ENCODE peak calls at places on chromosomes 11 and 22, in four cellular contexts. T is fibroblast of mammary gland, P is astrocyte of the spinal cord, O is H9. H is an unnamed sample.

GRCh38 chr11:75190652-75191329 is 39.9 kb downstream of the SLCO2B1 start:
- DNase-seq in T (no peak), O (no peak), P (no peak), H (no peak)

GRCh38 chr11:40602866-40603578 is 856.4 kb downstream of the LRRC4C start:
- DNase-seq in O (no peak), P (no peak), T (no peak), H (no peak)

GRCh38 chr11:269146-269890 is 8.9 kb upstream of the NLRP6 start:
- DNase-seq in P (no peak), T (peak; percentile 10), O (peak; percentile 10), H (no peak)

GRCh38 chr11:26522912-26523610 is 49.0 kb downstream of the MUC15 start:
- DNase-seq in P (peak; percentile 35), T (peak; percentile 68), O (peak; percentile 80), H (no peak)

GRCh38 chr11:27470166-27470565 is 2.4 kb downstream of the LGR4 start:
- DNase-seq in O (no peak), P (no peak), T (no peak), H (no peak)

GRCh38 chr11:57653162-57653561 is 3.5 kb upstream of the YPEL4 start:
- DNase-seq in P (no peak), O (no peak), T (no peak), H (no peak)

GRCh38 chr11:8839306-8839956 is 71.6 kb upstream of the AKIP1 start:
- DNase-seq in P (peak; percentile 3), T (no peak), O (no peak), H (no peak)

GRCh38 chr22:49103314-49104052 is 724.2 kb downstream of the BRD1 start:
- DNase-seq in O (no peak), T (no peak), P (no peak), H (no peak)

GRCh38 chr11:71936825-71937224 is 8.0 kb downstream of the RNF121 start:
- DNase-seq in O (no peak), P (peak; percentile 56), T (peak; percentile 49), H (no peak)

GRCh38 chr11:73404048-73404447 is 27.8 kb downstream of the RELT start:
- DNase-seq in P (peak; percentile 29), O (peak; percentile 59), T (peak; percentile 53), H (peak; percentile 72)

GRCh38 chr11:99370557-99371200 is 349.9 kb downstream of the CNTN5 start:
- DNase-seq in P (peak; percentile 83), O (peak; percentile 45), T (peak; percentile 56), H (peak; percentile 41)

GRCh38 chr11:22244986-22245592 is 52.2 kb downstream of the ANO5 start:
- DNase-seq in P (peak; percentile 37), O (peak; percentile 62), T (peak; percentile 45), H (peak; percentile 47)

GRCh38 chr22:24134090-24134846 is 47.0 kb upstream of the SUSD2 start:
- DNase-seq in T (peak; percentile 33), P (peak; percentile 29), O (no peak), H (peak; percentile 62)

GRCh38 chr22:50318356-50318697 is 8.5 kb downstream of the DENND6B start:
- DNase-seq in O (no peak), T (no peak), P (no peak), H (peak; percentile 15)

GRCh38 chr22:42805016-42805997 is 51.8 kb downstream of the ARFGAP3 start:
- DNase-seq in P (peak; percentile 27), T (no peak), O (peak; percentile 34), H (no peak)

GRCh38 chr22:43305806-43306205 is 37.4 kb downstream of the SCUBE1 start:
- DNase-seq in T (no peak), P (no peak), O (no peak), H (no peak)

GRCh38 chr22:29195118-29195963 is 10.4 kb upstream of the EMID1 start:
- DNase-seq in P (no peak), T (no peak), O (no peak), H (no peak)
- TF ChIP-seq CTCF in P (no peak), T (no peak), O (peak; percentile 9), H (no peak)

DNA sequence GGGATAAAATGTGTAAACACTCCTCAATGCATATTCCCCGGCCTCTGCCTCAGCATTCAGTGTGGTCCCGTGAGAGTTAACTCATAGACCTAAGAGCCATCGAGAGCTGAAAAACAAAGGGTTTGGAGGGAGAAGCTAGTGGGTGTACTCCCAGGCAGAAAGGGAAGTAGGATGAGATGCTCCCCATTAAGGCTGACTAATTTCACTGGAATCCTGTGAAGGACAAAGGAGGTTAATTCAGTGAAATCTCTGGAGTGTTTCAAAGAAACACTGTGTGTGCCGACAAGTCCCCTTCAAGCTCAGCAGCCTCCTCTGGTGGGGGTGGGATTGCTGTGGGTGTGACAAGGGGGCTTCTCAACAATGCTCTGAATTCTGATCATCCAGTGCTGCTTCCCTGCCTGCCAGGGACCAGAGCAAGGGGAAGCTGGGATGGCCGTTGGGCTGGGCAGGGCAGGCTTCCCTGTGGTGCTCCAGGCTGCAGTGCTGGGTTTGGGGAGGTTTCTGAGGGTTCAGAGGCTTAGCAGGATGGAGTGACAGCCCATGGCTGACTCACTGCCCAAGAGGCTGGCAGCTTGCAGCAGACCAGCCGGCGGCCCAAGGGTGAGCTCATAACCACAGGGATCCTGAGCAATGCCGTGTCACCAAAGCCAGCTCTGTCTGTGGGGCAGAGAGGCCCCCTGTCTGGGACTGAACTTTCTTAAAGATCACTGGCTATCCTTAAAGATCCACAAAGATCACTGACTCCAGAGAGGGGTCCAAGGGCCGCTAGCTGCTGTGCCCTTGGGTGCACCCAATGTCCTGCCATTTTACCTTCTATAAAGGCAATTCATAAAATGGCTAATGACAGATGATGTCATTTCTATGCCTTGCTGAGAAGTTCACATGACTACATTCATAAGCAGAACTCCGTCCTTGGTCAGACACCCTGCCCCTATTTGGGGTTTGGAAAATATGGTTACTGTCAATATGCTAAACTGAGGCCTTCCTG is 61.3 kb upstream of the BMAL1 start:
- DNase-seq in P (peak; percentile 97), O (peak; percentile 55), T (peak; percentile 98), H (no peak)
- TF ChIP-seq CTCF in P (no peak), O (no peak), T (no peak), H (no peak)

DNA sequence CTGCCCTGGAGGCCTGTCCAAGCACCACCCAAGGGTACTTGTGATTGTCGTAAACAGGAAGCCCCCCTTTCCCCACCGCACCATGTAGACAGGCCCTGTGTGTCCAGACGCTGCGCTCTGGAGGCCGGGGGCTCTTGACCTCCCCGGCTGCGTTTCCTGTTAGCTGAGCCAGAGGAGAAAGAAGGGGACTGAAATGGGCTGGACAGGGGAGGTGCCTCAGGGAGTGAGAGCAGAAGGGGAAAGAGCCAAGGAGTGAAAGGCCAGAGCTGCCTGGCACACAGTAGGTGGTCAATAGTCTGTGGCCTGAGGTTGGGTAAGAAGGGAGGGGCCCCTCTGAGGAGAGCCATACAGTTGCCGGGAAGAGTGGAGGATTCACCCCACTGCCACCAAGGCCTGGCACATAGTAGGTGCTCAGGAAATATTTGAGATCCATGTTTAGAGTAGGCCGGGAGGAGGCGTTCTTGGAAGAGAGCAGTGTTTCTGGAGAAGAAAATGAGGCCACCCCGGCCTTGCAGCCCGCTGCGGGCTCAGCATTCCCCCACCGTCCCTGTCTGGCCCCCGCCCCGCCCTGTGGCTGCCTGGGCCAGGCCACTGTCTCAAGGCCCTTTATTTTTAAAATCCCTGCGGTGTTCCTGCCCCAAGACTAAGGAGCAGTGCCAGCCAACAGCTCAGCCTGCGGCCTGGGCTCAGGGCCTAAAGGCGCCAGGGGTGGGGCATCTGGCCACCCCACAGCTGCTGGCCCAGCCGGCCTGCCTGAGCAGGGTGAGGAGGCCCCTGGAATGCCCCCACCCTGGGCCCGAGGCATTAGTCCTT is 13.6 kb upstream of the CDC42EP1 start:
- DNase-seq in O (peak; percentile 85), T (peak; percentile 87), P (peak; percentile 87), H (no peak)
- TF ChIP-seq CTCF in O (no peak), T (no peak), P (no peak), H (no peak)

GRCh38 chr22:28711341-28711740 is 30.3 kb downstream of the CHEK2 start:
- DNase-seq in O (no peak), P (no peak), T (no peak), H (no peak)

GRCh38 chr22:28711820-28712777 is 29.5 kb downstream of the CHEK2 start:
- DNase-seq in T (peak; percentile 98), P (peak; percentile 94), O (no peak), H (no peak)

GRCh38 chr22:28710112-28710888 is 30.7 kb upstream of the TTC28 start:
- DNase-seq in T (peak; percentile 85), O (no peak), P (peak; percentile 84), H (no peak)

GRCh38 chr22:28714043-28714442 is 27.6 kb downstream of the CHEK2 start:
- DNase-seq in T (peak; percentile 36), O (no peak), P (peak; percentile 6), H (no peak)

DNA sequence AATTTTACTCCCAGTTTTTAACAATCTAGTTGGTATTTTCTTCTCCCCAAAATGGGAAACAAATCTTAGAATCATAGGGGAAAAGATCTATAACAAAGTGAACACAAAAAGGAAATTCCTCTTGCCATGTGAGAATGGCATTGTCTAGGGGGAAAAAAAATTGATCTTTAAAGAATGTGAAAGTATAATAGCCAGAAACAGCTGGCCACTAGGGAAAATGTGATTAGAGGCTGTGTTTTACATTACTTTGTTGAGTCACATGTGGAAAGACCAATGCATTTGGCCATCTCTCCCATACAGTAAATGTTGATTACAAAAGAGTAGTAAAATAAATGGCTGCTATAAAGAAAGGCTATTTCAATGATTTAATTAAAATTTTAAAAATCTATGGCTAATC is 30.7 kb downstream of the CHEK2 start:
- DNase-seq in O (no peak), T (peak; percentile 60), P (no peak), H (no peak)
- TF ChIP-seq CTCF in O (no peak), T (no peak), P (no peak), H (no peak)

GRCh38 chr11:6601041-6601461 is 2.4 kb downstream of the RRP8 start:
- DNase-seq in O (no peak), P (no peak), T (no peak), H (no peak)

GRCh38 chr11:6606471-6607189 is 3.1 kb downstream of the ILK start:
- DNase-seq in T (peak; percentile 92), P (peak; percentile 92), O (peak; percentile 97), H (peak; percentile 90)

GRCh38 chr11:6604081-6604626 is 580 bp downstream of the ILK start:
- DNase-seq in O (peak; percentile 49), T (peak; percentile 65), P (peak; percentile 71), H (peak; percentile 55)

GRCh38 chr11:6602096-6602940 is 1.1 kb downstream of the RRP8 start:
- DNase-seq in T (no peak), O (no peak), P (no peak), H (no peak)

DNA sequence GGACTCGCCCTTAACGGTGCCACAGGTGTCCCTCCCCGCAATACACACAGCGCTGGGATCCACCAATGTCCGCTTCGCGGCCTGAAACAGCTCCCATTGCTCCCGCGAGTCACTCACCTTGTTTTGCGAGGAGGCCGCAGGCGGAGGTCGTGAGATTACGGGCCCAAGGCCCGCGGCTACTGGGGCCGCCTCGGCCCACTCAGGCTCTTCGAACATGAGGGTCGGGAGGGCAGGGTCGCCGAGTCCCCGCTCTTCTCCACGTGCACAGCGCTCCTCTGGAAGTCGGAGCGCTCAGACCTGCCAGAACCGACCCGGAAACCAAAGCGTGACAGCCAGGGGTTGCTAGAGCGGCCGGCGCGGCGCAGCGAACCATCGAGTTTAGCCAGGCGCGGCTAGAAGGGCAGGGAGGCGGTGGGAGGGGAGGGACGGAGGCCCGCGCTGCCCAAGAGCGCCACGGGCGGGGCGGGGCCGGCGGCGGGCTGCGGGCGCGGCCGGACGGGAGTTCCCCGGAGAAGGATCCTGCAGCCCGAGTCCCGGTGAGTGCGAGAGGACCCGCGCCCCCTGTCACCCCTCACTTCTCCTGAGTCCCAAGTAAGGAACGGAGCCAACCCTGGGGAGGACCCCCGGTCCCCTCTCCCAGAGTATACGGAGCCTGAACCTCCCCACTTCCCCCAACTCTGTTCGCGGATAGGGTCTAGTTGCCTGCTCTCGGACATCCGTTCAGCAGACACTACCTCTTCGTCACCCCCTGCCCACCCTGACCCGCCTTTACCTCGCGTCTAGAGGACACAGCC is at the start of the genes ILK and RRP8:
- DNase-seq in P (peak; percentile 92), T (peak; percentile 86), O (peak; percentile 88), H (peak; percentile 92)
- TF ChIP-seq CTCF in P (no peak), T (peak; percentile 6), O (no peak), H (no peak)

GRCh38 chr11:124086447-124086846 is 28.8 kb upstream of the VWA5A start:
- DNase-seq in P (peak; percentile 47), T (no peak), O (no peak), H (peak; percentile 69)
- TF ChIP-seq CTCF in P (no peak), T (no peak), O (no peak), H (no peak)

H was measured in glutamatergic neuron.